ENCODE peak calls at places on chromosomes 12 and 14, in six cellular contexts. X is HFFc6, I is neural progenitor cell, U is LHCN-M2, K is HTR-8/SVneo, J is stromal cell of bone marrow. D is an unnamed sample.

GRCh38 chr14:56514663-56515371 is 64.8 kb upstream of the TMEM260 start:
- DNase-seq in J (peak; percentile 9), U (peak; percentile 70), K (no peak), I (no peak), X (peak; percentile 27), D (peak; percentile 48)

GRCh38 chr14:39181693-39182047 is 6.6 kb downstream of the PNN start:
- DNase-seq in J (no peak), X (no peak), U (no peak), I (no peak), K (no peak), D (no peak)

GRCh38 chr12:130280226-130280625 is 57.5 kb upstream of the PIWIL1 start:
- DNase-seq in X (peak; percentile 3), U (peak; percentile 1), I (no peak), J (no peak), K (no peak), D (no peak)

GRCh38 chr12:131586761-131587160 is 124.1 kb upstream of the SFSWAP start:
- DNase-seq in K (no peak), I (peak; percentile 48), U (no peak), J (no peak), X (no peak), D (no peak)

GRCh38 chr12:6688543-6688999 is 604 bp downstream of the ZNF384 start:
- DNase-seq in X (no peak), K (peak; percentile 98), U (peak; percentile 12), I (no peak), J (no peak), D (no peak)

GRCh38 chr14:95787941-95788340 is 74.0 kb upstream of the TCL1A start:
- DNase-seq in I (no peak), J (no peak), U (no peak), X (no peak), K (no peak), D (no peak)

GRCh38 chr12:18135509-18135908 is 45.5 kb upstream of the RERGL start:
- DNase-seq in K (no peak), J (peak; percentile 70), U (peak; percentile 13), I (no peak), X (no peak), D (no peak)

GRCh38 chr12:11814362-11814761 is 164.9 kb downstream of the ETV6 start:
- DNase-seq in I (no peak), J (no peak), K (peak; percentile 51), X (peak; percentile 57), U (peak; percentile 73), D (peak; percentile 45)

GRCh38 chr12:42912367-42912766 is 322.8 kb upstream of the PRICKLE1 start:
- DNase-seq in X (no peak), J (no peak), K (no peak), I (no peak), U (no peak), D (no peak)

GRCh38 chr14:75278422-75279152 is at the start of gene FOS:
- DNase-seq in J (peak; percentile 93), K (peak; percentile 100), U (peak; percentile 92), X (peak; percentile 94), I (peak; percentile 94), D (peak; percentile 99)

D was measured in COLO829.